ENCODE peak calls at places on chromosomes 1 and 21, in seven cellular contexts. One of them, this sample, is unnamed.

GRCh38 chr1:71667224-71667623 is 586.4 kb upstream of the ZRANB2 start:
- DNase-seq in colonic mucosa: no peak
- DNase-seq in upper lobe of right lung: no peak
- DNase-seq in right lobe of liver: no peak
- DNase-seq in ovary: no peak
- DNase-seq in HepG2: no peak
- DNase-seq in AG04450: no peak
- DNase-seq in this sample: no peak

GRCh38 chr21:31185663-31186062 is 147.4 kb upstream of the KRTAP19-8 start:
- DNase-seq in upper lobe of right lung: no peak
- DNase-seq in AG04450: no peak
- DNase-seq in ovary: no peak
- DNase-seq in colonic mucosa: no peak
- DNase-seq in right lobe of liver: no peak
- DNase-seq in HepG2: no peak
- DNase-seq in this sample: no peak

GRCh38 chr1:148372731-148373130 is 110.4 kb downstream of the PPIAL4G start:
- DNase-seq in upper lobe of right lung: no peak
- DNase-seq in HepG2: peak
- DNase-seq in ovary: no peak
- DNase-seq in AG04450: no peak
- DNase-seq in right lobe of liver: no peak
- DNase-seq in colonic mucosa: peak
- DNase-seq in this sample: no peak

GRCh38 chr1:225691377-225691776 is 38.5 kb upstream of the ENAH start:
- DNase-seq in colonic mucosa: no peak
- DNase-seq in AG04450: no peak
- DNase-seq in right lobe of liver: no peak
- DNase-seq in ovary: no peak
- DNase-seq in upper lobe of right lung: no peak
- DNase-seq in HepG2: peak
- DNase-seq in this sample: no peak

GRCh38 chr1:145961109-145961424 is 3.2 kb upstream of the LIX1L start:
- DNase-seq in colonic mucosa: no peak
- DNase-seq in ovary: peak
- DNase-seq in HepG2: no peak
- DNase-seq in upper lobe of right lung: peak
- DNase-seq in AG04450: no peak
- DNase-seq in right lobe of liver: peak
- DNase-seq in this sample: no peak

GRCh38 chr1:154400381-154400801 is 4.8 kb upstream of the IL6R start:
- DNase-seq in upper lobe of right lung: peak
- DNase-seq in ovary: no peak
- DNase-seq in AG04450: no peak
- DNase-seq in right lobe of liver: no peak
- DNase-seq in colonic mucosa: no peak
- DNase-seq in HepG2: no peak
- DNase-seq in this sample: no peak

GRCh38 chr1:175129182-175129581 is 61.5 kb downstream of the TNN start:
- DNase-seq in right lobe of liver: no peak
- DNase-seq in HepG2: no peak
- DNase-seq in colonic mucosa: no peak
- DNase-seq in upper lobe of right lung: no peak
- DNase-seq in AG04450: peak
- DNase-seq in ovary: no peak
- DNase-seq in this sample: no peak

GRCh38 chr1:68969430-68969829 is 472.5 kb upstream of the DEPDC1 start:
- DNase-seq in ovary: no peak
- DNase-seq in HepG2: no peak
- DNase-seq in right lobe of liver: no peak
- DNase-seq in upper lobe of right lung: no peak
- DNase-seq in AG04450: no peak
- DNase-seq in colonic mucosa: no peak
- DNase-seq in this sample: no peak

GRCh38 chr1:210989949-210990348 is 144.0 kb downstream of the KCNH1 start:
- DNase-seq in AG04450: no peak
- DNase-seq in right lobe of liver: no peak
- DNase-seq in HepG2: no peak
- DNase-seq in upper lobe of right lung: no peak
- DNase-seq in ovary: no peak
- DNase-seq in colonic mucosa: no peak
- DNase-seq in this sample: no peak

GRCh38 chr1:223515416-223515815 is 122.2 kb downstream of the CCDC185 start:
- DNase-seq in right lobe of liver: no peak
- DNase-seq in AG04450: no peak
- DNase-seq in HepG2: no peak
- DNase-seq in colonic mucosa: no peak
- DNase-seq in ovary: no peak
- DNase-seq in upper lobe of right lung: no peak
- DNase-seq in this sample: no peak

GRCh38 chr1:161887724-161888287 is 121.7 kb downstream of the ATF6 start:
- DNase-seq in right lobe of liver: no peak
- DNase-seq in ovary: no peak
- DNase-seq in upper lobe of right lung: no peak
- DNase-seq in AG04450: no peak
- DNase-seq in HepG2: no peak
- DNase-seq in colonic mucosa: no peak
- DNase-seq in this sample: no peak

GRCh38 chr1:165896277-165896676 is 68.9 kb downstream of the UCK2 start:
- DNase-seq in colonic mucosa: no peak
- DNase-seq in right lobe of liver: no peak
- DNase-seq in AG04450: peak
- DNase-seq in ovary: no peak
- DNase-seq in HepG2: no peak
- DNase-seq in upper lobe of right lung: no peak
- DNase-seq in this sample: no peak

GRCh38 chr1:223745731-223746130 is 33.4 kb downstream of the CAPN2 start:
- DNase-seq in colonic mucosa: no peak
- DNase-seq in upper lobe of right lung: no peak
- DNase-seq in HepG2: no peak
- DNase-seq in AG04450: no peak
- DNase-seq in right lobe of liver: no peak
- DNase-seq in ovary: no peak
- DNase-seq in this sample: no peak

GRCh38 chr1:179599623-179600249 is 8.1 kb downstream of the TDRD5 start:
- DNase-seq in AG04450: no peak
- DNase-seq in right lobe of liver: no peak
- DNase-seq in ovary: no peak
- DNase-seq in colonic mucosa: peak
- DNase-seq in HepG2: peak
- DNase-seq in upper lobe of right lung: no peak
- DNase-seq in this sample: no peak

GRCh38 chr1:37752213-37752582 is 12.7 kb downstream of the EPHA10 start:
- DNase-seq in AG04450: no peak
- DNase-seq in HepG2: no peak
- DNase-seq in ovary: no peak
- DNase-seq in colonic mucosa: no peak
- DNase-seq in upper lobe of right lung: no peak
- DNase-seq in right lobe of liver: no peak
- DNase-seq in this sample: no peak

GRCh38 chr1:41713557-41714327 is 205.0 kb downstream of the HIVEP3 start:
- DNase-seq in AG04450: peak
- DNase-seq in upper lobe of right lung: peak
- DNase-seq in colonic mucosa: no peak
- DNase-seq in ovary: no peak
- DNase-seq in right lobe of liver: no peak
- DNase-seq in HepG2: no peak
- DNase-seq in this sample: no peak

GRCh38 chr1:111204211-111204883 is 3.9 kb upstream of the DENND2D start:
- DNase-seq in right lobe of liver: peak
- DNase-seq in HepG2: no peak
- DNase-seq in colonic mucosa: peak
- DNase-seq in ovary: peak
- DNase-seq in upper lobe of right lung: peak
- DNase-seq in AG04450: no peak
- DNase-seq in this sample: peak

GRCh38 chr1:21628798-21629393 is 40.3 kb downstream of the RAP1GAP start:
- DNase-seq in AG04450: no peak
- DNase-seq in right lobe of liver: no peak
- DNase-seq in upper lobe of right lung: no peak
- DNase-seq in colonic mucosa: no peak
- DNase-seq in HepG2: no peak
- DNase-seq in ovary: no peak
- DNase-seq in this sample: no peak

GRCh38 chr1:25046194-25046532 is 116.1 kb upstream of the RUNX3 start:
- DNase-seq in colonic mucosa: no peak
- DNase-seq in AG04450: no peak
- DNase-seq in upper lobe of right lung: no peak
- DNase-seq in HepG2: no peak
- DNase-seq in right lobe of liver: no peak
- DNase-seq in ovary: no peak
- DNase-seq in this sample: no peak

DNA sequence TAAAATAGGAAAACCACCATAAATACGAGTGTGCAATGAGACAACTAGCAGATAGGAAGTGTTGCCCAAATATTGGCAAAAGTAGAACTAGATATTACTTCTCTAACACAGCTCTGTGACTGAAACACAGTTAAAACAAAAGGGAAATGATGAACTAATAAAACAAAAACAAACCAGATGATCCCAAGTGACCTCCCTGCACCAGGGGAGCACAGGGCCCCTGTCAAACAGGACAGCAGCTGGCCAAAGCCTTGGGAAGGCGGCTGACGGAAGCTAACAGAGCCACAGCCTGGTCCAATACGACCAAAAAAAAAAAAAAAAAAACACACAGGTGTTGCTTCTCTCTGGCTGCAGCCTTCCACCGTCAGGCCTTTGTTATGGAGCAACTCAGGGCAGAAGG is 17.8 kb downstream of the ZBTB17 start:
- DNase-seq in HepG2: no peak
- DNase-seq in upper lobe of right lung: no peak
- DNase-seq in right lobe of liver: no peak
- DNase-seq in AG04450: no peak
- DNase-seq in ovary: no peak
- DNase-seq in colonic mucosa: no peak
- DNase-seq in this sample: peak
- H3K27ac ChIP-seq in HepG2: no peak
- H3K27ac ChIP-seq in upper lobe of right lung: no peak
- H3K27ac ChIP-seq in right lobe of liver: no peak
- H3K27ac ChIP-seq in AG04450: no peak
- H3K27ac ChIP-seq in ovary: no peak
- H3K27ac ChIP-seq in colonic mucosa: no peak
- H3K27ac ChIP-seq in this sample: peak

DNA sequence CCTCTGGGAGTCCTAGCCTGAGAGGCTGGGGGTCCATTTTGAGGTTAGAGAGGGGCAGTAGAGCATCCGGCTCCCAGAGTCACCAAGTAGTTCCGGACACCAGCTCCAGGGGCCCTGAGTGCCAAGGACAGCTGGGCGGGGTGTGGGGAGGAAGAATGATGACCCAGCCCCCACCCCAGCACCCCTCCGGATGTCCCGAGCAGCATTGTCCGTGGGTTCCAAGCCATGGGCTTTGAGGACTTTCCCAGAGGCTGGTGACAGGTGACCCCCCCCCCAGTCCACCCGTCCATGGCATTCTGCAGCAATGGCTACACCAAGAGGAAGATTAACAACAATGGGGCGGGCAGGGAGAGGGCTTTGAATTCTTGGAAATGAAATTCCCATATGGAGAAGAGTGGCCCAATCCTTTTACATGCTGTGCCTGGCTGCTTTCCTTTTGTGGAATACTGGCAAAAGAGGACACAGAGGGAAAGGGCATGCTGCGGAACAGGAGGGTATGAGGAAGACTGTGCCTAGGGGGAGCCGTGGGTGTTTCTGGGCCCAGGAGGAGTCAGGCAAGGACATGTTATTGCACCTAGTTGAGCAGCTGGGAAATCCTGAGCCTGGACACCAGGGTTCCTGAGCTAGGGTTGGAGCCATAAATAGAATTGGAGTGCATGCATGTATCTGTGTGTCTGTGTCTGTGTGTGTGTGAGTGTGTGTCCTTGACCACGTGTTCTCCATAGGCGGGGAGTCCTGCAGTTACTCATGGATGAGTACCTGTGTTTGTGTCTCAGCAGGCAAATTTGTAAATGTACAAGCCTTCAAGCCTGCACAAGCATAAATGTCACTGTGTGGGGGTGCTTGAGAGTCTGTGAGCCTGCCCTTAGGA is 953 bp downstream of the ATP1A2 start:
- DNase-seq in upper lobe of right lung: no peak
- DNase-seq in HepG2: no peak
- DNase-seq in right lobe of liver: no peak
- DNase-seq in AG04450: no peak
- DNase-seq in colonic mucosa: no peak
- DNase-seq in ovary: no peak
- DNase-seq in this sample: no peak
- TF ChIP-seq CTCF in upper lobe of right lung: no peak
- TF ChIP-seq CTCF in HepG2: no peak
- TF ChIP-seq CTCF in right lobe of liver: no peak
- TF ChIP-seq CTCF in AG04450: no peak
- TF ChIP-seq CTCF in colonic mucosa: no peak
- TF ChIP-seq CTCF in ovary: no peak
- TF ChIP-seq CTCF in this sample: no peak

GRCh38 chr1:183600136-183600535 is 9.9 kb upstream of the NCF2 start:
- DNase-seq in AG04450: peak
- DNase-seq in right lobe of liver: no peak
- DNase-seq in colonic mucosa: no peak
- DNase-seq in HepG2: no peak
- DNase-seq in ovary: no peak
- DNase-seq in upper lobe of right lung: no peak
- DNase-seq in this sample: no peak

GRCh38 chr1:183596500-183596899 is 6.2 kb upstream of the NCF2 start:
- DNase-seq in AG04450: no peak
- DNase-seq in ovary: no peak
- DNase-seq in HepG2: no peak
- DNase-seq in right lobe of liver: no peak
- DNase-seq in upper lobe of right lung: no peak
- DNase-seq in colonic mucosa: no peak
- DNase-seq in this sample: no peak

GRCh38 chr1:183595537-183595936 is 5.3 kb upstream of the NCF2 start:
- DNase-seq in AG04450: no peak
- DNase-seq in upper lobe of right lung: no peak
- DNase-seq in colonic mucosa: no peak
- DNase-seq in HepG2: no peak
- DNase-seq in right lobe of liver: no peak
- DNase-seq in ovary: no peak
- DNase-seq in this sample: no peak

GRCh38 chr1:183597656-183598055 is 7.4 kb upstream of the NCF2 start:
- DNase-seq in colonic mucosa: no peak
- DNase-seq in right lobe of liver: no peak
- DNase-seq in HepG2: no peak
- DNase-seq in AG04450: no peak
- DNase-seq in ovary: no peak
- DNase-seq in upper lobe of right lung: no peak
- DNase-seq in this sample: no peak

GRCh38 chr1:183598386-183598785 is 8.1 kb upstream of the NCF2 start:
- DNase-seq in right lobe of liver: no peak
- DNase-seq in AG04450: no peak
- DNase-seq in ovary: no peak
- DNase-seq in upper lobe of right lung: no peak
- DNase-seq in HepG2: no peak
- DNase-seq in colonic mucosa: no peak
- DNase-seq in this sample: no peak
- H3K27ac ChIP-seq in right lobe of liver: no peak
- H3K27ac ChIP-seq in AG04450: no peak
- H3K27ac ChIP-seq in ovary: peak
- H3K27ac ChIP-seq in upper lobe of right lung: no peak
- H3K27ac ChIP-seq in HepG2: no peak
- H3K27ac ChIP-seq in colonic mucosa: peak
- H3K27ac ChIP-seq in this sample: no peak

GRCh38 chr1:15526490-15527339 is at the start of gene DNAJC16:
- DNase-seq in right lobe of liver: peak
- DNase-seq in AG04450: peak
- DNase-seq in upper lobe of right lung: peak
- DNase-seq in ovary: peak
- DNase-seq in colonic mucosa: peak
- DNase-seq in HepG2: peak
- DNase-seq in this sample: peak
- TF ChIP-seq CTCF in right lobe of liver: peak
- TF ChIP-seq CTCF in AG04450: peak
- TF ChIP-seq CTCF in upper lobe of right lung: peak
- TF ChIP-seq CTCF in ovary: peak
- TF ChIP-seq CTCF in colonic mucosa: no peak
- TF ChIP-seq CTCF in HepG2: peak
- TF ChIP-seq CTCF in this sample: peak

GRCh38 chr21:38751379-38752050 is 54.2 kb upstream of the ETS2 start:
- DNase-seq in HepG2: no peak
- DNase-seq in right lobe of liver: no peak
- DNase-seq in upper lobe of right lung: peak
- DNase-seq in AG04450: no peak
- DNase-seq in ovary: peak
- DNase-seq in colonic mucosa: no peak
- DNase-seq in this sample: peak
- H3K27ac ChIP-seq in HepG2: no peak
- H3K27ac ChIP-seq in right lobe of liver: no peak
- H3K27ac ChIP-seq in upper lobe of right lung: no peak
- H3K27ac ChIP-seq in AG04450: no peak
- H3K27ac ChIP-seq in ovary: no peak
- H3K27ac ChIP-seq in colonic mucosa: no peak
- H3K27ac ChIP-seq in this sample: peak